ENCODE peak calls at places on chromosomes 6 and 20, in five cellular contexts. S is stomach, Z is HCT116, L is upper lobe of left lung, F is K562. I is an unnamed sample. For H3K36me3, the result is how much of the 10 kb centered on the place peaks cover.

GRCh38 chr6:21565431-21565830 is 28.1 kb upstream of the SOX4 start:
- DNase-seq in S (no peak), L (no peak), Z (no peak), F (no peak), I (no peak)

GRCh38 chr6:115271434-115271833 is 789.3 kb downstream of the FRK start:
- DNase-seq in L (no peak), F (no peak), Z (no peak), S (no peak), I (no peak)

GRCh38 chr6:104686550-104687155 is 173.1 kb downstream of the HACE1 start:
- DNase-seq in F (no peak), Z (no peak), L (no peak), S (no peak), I (no peak)

GRCh38 chr6:16243055-16243454 is 4.7 kb downstream of the GMPR start:
- DNase-seq in L (no peak), Z (no peak), F (no peak), S (peak), I (no peak)

GRCh38 chr6:79230149-79230548 is 4.3 kb downstream of the HMGN3 start:
- DNase-seq in F (no peak), Z (no peak), S (no peak), L (no peak), I (no peak)

GRCh38 chr20:461254-462198 is 807 bp downstream of the TBC1D20 start:
- DNase-seq in Z (no peak), F (no peak), S (peak), L (peak), I (no peak)

GRCh38 chr6:90440586-90441338 is 144.1 kb upstream of the BACH2 start:
- DNase-seq in F (no peak), S (no peak), L (no peak), Z (no peak), I (no peak)

GRCh38 chr6:52124126-52125121 is 37.0 kb upstream of the PKHD1 start:
- DNase-seq in S (no peak), L (no peak), F (no peak), Z (no peak), I (no peak)

GRCh38 chr6:44858998-44859397 is 469.1 kb upstream of the RUNX2 start:
- DNase-seq in F (no peak), Z (no peak), L (no peak), S (no peak), I (no peak)

GRCh38 chr20:25041813-25042530 is 16.0 kb downstream of the ACSS1 start:
- DNase-seq in F (no peak), S (no peak), L (no peak), Z (no peak), I (no peak)

GRCh38 chr6:83125425-83125824 is 58.0 kb downstream of the DOP1A start:
- DNase-seq in S (no peak), F (peak), L (no peak), Z (no peak), I (no peak)

GRCh38 chr6:159101656-159102055 is 56.9 kb upstream of the TAGAP start:
- DNase-seq in L (no peak), Z (no peak), S (no peak), F (no peak), I (no peak)
- H3K27ac ChIP-seq in L (no peak), Z (no peak), S (no peak), F (no peak), I (no peak)

GRCh38 chr20:5216663-5217062 is 89.9 kb downstream of the CDS2 start:
- DNase-seq in S (no peak), L (no peak), F (no peak), Z (no peak), I (no peak)

GRCh38 chr20:5212897-5213296 is 86.1 kb downstream of the CDS2 start:
- DNase-seq in F (no peak), Z (no peak), S (no peak), L (no peak), I (no peak)

GRCh38 chr20:5214826-5215225 is 88.0 kb downstream of the CDS2 start:
- DNase-seq in F (no peak), Z (no peak), L (no peak), S (no peak), I (no peak)

GRCh38 chr20:5215592-5216304 is 88.9 kb downstream of the CDS2 start:
- DNase-seq in F (no peak), S (no peak), L (no peak), Z (no peak), I (peak)

GRCh38 chr20:5211803-5212714 is 85.3 kb downstream of the CDS2 start:
- DNase-seq in F (no peak), S (no peak), L (no peak), Z (no peak), I (no peak)
- H3K36me3 ChIP-seq in F (under half), S (under half), L (under half), Z (under half), I (under half)

GRCh38 chr6:121504227-121504626 is 68.8 kb downstream of the GJA1 start:
- DNase-seq in S (no peak), Z (no peak), L (no peak), F (no peak), I (no peak)
- TF ChIP-seq POLR2AphosphoS5 in S (no peak), Z (no peak), L (peak), F (no peak), I (no peak)

DNA sequence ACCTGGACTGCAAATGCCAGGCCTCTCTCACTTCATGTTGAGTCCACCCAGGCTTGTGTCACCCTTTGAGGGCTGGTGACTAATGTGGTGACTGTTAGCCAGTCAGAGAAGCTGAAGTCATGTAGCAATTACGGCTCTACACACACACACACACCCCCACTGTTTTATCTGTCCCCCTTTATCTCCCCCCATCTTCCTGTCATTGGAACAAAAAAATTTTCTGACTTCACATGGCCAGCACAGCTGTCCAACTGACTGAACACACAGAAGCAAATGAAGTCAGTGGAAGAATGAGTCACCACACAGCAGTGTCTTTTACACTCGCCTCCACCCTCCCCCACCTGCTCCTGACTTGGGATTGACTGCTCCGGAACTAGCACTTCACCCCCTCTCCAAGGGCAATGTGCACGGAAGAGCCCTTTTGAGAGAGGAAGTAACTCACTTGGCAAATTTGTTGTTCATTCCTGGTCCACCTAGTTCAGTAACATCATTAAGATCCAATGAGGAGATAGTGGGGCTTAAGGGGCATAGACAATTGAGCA is 198.0 kb downstream of the RNF144B start:
- DNase-seq in S (no peak), Z (peak), L (no peak), F (peak), I (no peak)
- H3K27ac ChIP-seq in S (no peak), Z (no peak), L (no peak), F (peak), I (no peak)

DNA sequence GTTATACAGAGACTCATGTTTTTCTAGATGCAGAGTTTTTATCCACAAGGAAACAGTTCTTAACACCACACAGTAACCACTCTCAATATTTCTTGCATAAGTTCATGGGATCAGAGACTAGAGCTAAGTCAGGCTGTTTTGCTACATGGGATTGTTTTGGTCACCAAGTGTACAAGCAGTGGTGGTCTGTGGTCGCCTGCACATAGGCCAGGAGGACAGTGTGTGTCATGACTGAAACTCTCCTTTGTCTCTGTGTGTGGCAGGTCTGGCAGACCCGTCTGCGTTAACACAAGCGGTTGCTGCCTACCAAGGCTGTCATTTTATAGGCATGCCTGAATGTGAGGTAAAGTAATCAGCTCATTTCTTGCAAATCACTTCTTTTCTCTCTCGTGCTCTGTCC is 18.9 kb downstream of the WRNIP1 start:
- DNase-seq in F (no peak), Z (no peak), S (no peak), L (no peak), I (no peak)
- H3K36me3 ChIP-seq in F (half or more), Z (under half), S (half or more), L (half or more), I (under half)

DNA sequence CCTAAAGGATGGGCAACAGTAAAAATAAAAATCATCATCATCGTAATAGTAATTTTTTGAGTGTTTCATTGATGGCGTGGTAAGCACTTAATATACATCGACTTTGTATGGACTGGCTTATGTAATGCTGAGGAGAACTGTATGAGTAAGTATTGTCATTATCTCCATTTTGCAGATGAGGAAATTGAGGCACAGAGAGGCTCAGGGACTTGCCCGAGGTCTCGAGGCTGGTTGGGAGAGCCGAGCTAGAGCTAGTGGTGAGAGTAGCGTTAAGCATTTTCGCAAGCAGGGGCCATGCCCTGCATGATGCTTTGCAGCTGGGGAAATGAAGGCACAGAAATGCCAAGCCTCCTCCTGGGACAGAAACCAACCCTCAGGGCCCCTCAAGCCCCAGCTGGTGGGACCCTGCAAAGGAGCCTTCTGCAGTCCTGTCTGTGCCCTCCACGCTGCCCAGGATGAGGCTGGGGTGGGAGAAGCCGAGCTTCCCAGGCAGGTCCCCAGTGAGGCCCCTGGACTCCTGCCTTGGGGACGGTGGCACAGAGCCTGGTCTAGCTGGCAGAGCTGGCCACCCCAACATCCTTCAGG is 31.1 kb upstream of the STX16 start:
- DNase-seq in L (peak), S (no peak), F (no peak), Z (peak), I (peak)
- TF ChIP-seq POLR2AphosphoS5 in L (no peak), S (no peak), F (peak), Z (peak), I (peak)

GRCh38 chr6:33692078-33692759 is 19.3 kb downstream of the UQCC2 start:
- DNase-seq in L (peak), S (peak), F (no peak), Z (no peak), I (no peak)
- H3K27ac ChIP-seq in L (peak), S (no peak), F (no peak), Z (no peak), I (no peak)

GRCh38 chr6:160054913-160055312 is 66.7 kb upstream of the SLC22A1 start:
- DNase-seq in Z (no peak), S (no peak), L (no peak), F (no peak), I (no peak)

GRCh38 chr6:160054271-160054670 is 67.3 kb upstream of the SLC22A1 start:
- DNase-seq in S (no peak), F (no peak), L (no peak), Z (no peak), I (no peak)

GRCh38 chr6:160055378-160055777 is 66.2 kb upstream of the SLC22A1 start:
- DNase-seq in L (no peak), F (no peak), S (no peak), Z (no peak), I (no peak)

GRCh38 chr6:160057080-160057479 is 64.5 kb upstream of the SLC22A1 start:
- DNase-seq in F (no peak), Z (no peak), L (no peak), S (no peak), I (no peak)

GRCh38 chr6:160055813-160056212 is 65.8 kb upstream of the SLC22A1 start:
- DNase-seq in Z (no peak), L (no peak), F (no peak), S (no peak), I (no peak)
- H3K36me3 ChIP-seq in Z (under half), L (half or more), F (half or more), S (half or more), I (half or more)

DNA sequence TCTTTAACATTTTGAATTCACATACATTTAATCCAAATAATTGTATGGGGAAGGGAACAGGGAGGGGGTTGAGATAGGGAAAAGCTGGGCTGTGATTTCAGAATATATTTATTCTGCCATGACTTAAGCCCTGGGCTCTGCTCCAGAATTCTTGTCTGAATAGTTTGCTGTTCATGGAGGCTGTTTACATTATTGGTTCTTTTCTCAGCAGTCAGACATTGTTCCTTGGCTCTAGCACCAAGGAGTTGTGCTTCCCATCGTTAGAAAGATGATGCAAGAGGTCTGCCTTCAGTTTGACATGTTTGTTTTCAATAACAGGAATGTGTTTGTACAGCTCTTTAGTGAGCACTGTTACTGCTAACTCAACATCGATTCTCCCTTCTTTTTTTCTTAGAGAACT is 198.8 kb upstream of the CDYL start:
- DNase-seq in F (no peak), S (peak), L (no peak), Z (no peak), I (no peak)
- TF ChIP-seq POLR2AphosphoS5 in F (no peak), S (peak), L (no peak), Z (no peak), I (no peak)

I was measured in SK-N-MC.